ENCODE peak calls at places on chromosome 20, in ten cellular contexts. E is suprapubic skin, Y is heart left ventricle, Q is uterus, T is right lobe of liver, B is body of pancreas, K is H1, O is tibial nerve, U is HCT116, X is IMR-90. P is an unnamed sample.

GRCh38 chr20:63753381-63753780 is 13.8 kb downstream of the SLC2A4RG start:
- DNase-seq in E (no peak), Y (no peak), Q (no peak), T (no peak), B (no peak), K (no peak), O (no peak), U (no peak), X (no peak), P (no peak)

GRCh38 chr20:47315339-47315662 is 41.2 kb downstream of the ZMYND8 start:
- DNase-seq in E (no peak), Y (no peak), Q (no peak), T (no peak), B (no peak), K (no peak), O (no peak), U (no peak), X (peak), P (no peak)

GRCh38 chr20:63839620-63840019 is 8.6 kb upstream of the ZBTB46 start:
- DNase-seq in E (no peak), Y (no peak), Q (no peak), T (no peak), B (no peak), K (no peak), O (no peak), U (no peak), X (no peak), P (no peak)

GRCh38 chr20:64083380-64084208 is 604 bp downstream of the LKAAEAR1 start:
- DNase-seq in E (no peak), Y (peak), Q (peak), T (peak), B (peak), K (no peak), O (peak), U (no peak), X (peak), P (peak)

GRCh38 chr20:38109657-38110524 is 55.2 kb downstream of the TGM2 start:
- DNase-seq in E (no peak), Y (peak), Q (peak), T (no peak), B (peak), K (no peak), O (no peak), U (no peak), X (peak), P (peak)

GRCh38 chr20:32779500-32780215 is 17.5 kb downstream of the DNMT3B start:
- DNase-seq in E (no peak), Y (no peak), Q (no peak), T (no peak), B (no peak), K (no peak), O (no peak), U (no peak), X (no peak), P (no peak)

GRCh38 chr20:57020364-57020763 is 246.1 kb downstream of the BMP7 start:
- DNase-seq in E (no peak), Y (no peak), Q (no peak), T (no peak), B (no peak), K (no peak), O (no peak), U (no peak), X (no peak), P (no peak)

GRCh38 chr20:50541606-50542041 is 31.4 kb downstream of the PTPN1 start:
- DNase-seq in E (no peak), Y (no peak), Q (no peak), T (no peak), B (no peak), K (no peak), O (no peak), U (peak), X (no peak), P (no peak)

GRCh38 chr20:61049684-61050083 is 202.4 kb upstream of the CDH4 start:
- DNase-seq in E (peak), Y (no peak), Q (no peak), T (no peak), B (no peak), K (no peak), O (no peak), U (no peak), X (no peak), P (no peak)

GRCh38 chr20:64148581-64148980 is 15.7 kb upstream of the MYT1 start:
- DNase-seq in E (peak), Y (no peak), Q (no peak), T (peak), B (no peak), K (no peak), O (peak), U (no peak), X (no peak), P (no peak)

GRCh38 chr20:38073307-38074010 is 39.9 kb downstream of the RPRD1B start:
- DNase-seq in E (no peak), Y (peak), Q (peak), T (no peak), B (peak), K (no peak), O (no peak), U (peak), X (peak), P (peak)

GRCh38 chr20:16475225-16475624 is 98.0 kb downstream of the KIF16B start:
- DNase-seq in E (no peak), Y (no peak), Q (no peak), T (no peak), B (no peak), K (no peak), O (no peak), U (no peak), X (peak), P (peak)

GRCh38 chr20:7195704-7196103 is 428.2 kb downstream of the BMP2 start:
- DNase-seq in E (no peak), Y (no peak), Q (no peak), T (no peak), B (no peak), K (no peak), O (no peak), U (no peak), X (no peak), P (no peak)

GRCh38 chr20:3560578-3560977 is 89.8 kb downstream of the ATRN start:
- DNase-seq in E (no peak), Y (no peak), Q (no peak), T (no peak), B (no peak), K (no peak), O (no peak), U (no peak), X (peak), P (no peak)

GRCh38 chr20:60584221-60584620 is 626.0 kb downstream of the CDH26 start:
- DNase-seq in E (no peak), Y (no peak), Q (no peak), T (no peak), B (no peak), K (no peak), O (no peak), U (no peak), X (no peak), P (no peak)

GRCh38 chr20:16405254-16405653 is 168.0 kb downstream of the KIF16B start:
- DNase-seq in E (no peak), Y (no peak), Q (no peak), T (no peak), B (no peak), K (no peak), O (no peak), U (no peak), X (no peak), P (no peak)

GRCh38 chr20:10658876-10659632 is 14.7 kb downstream of the JAG1 start:
- DNase-seq in E (peak), Y (no peak), Q (no peak), T (no peak), B (no peak), K (no peak), O (no peak), U (no peak), X (no peak), P (no peak)

GRCh38 chr20:16308754-16309153 is 264.5 kb downstream of the KIF16B start:
- DNase-seq in E (no peak), Y (no peak), Q (no peak), T (no peak), B (no peak), K (no peak), O (no peak), U (no peak), X (peak), P (no peak)

GRCh38 chr20:38218566-38218885 is 42.0 kb downstream of the KIAA1755 start:
- DNase-seq in E (no peak), Y (peak), Q (no peak), T (no peak), B (no peak), K (no peak), O (no peak), U (no peak), X (no peak), P (no peak)

GRCh38 chr20:23156170-23156841 is 70.2 kb upstream of the CD93 start:
- DNase-seq in E (no peak), Y (no peak), Q (no peak), T (no peak), B (no peak), K (no peak), O (no peak), U (peak), X (peak), P (no peak)

GRCh38 chr20:2353231-2353630 is 27.5 kb upstream of the TGM6 start:
- DNase-seq in E (no peak), Y (no peak), Q (no peak), T (no peak), B (no peak), K (no peak), O (no peak), U (no peak), X (no peak), P (no peak)

GRCh38 chr20:8860011-8860495 is 208.8 kb upstream of the PLCB4 start:
- DNase-seq in E (no peak), Y (no peak), Q (no peak), T (no peak), B (no peak), K (no peak), O (no peak), U (no peak), X (peak), P (no peak)

GRCh38 chr20:17966432-17967312 is 1.9 kb downstream of the SNX5 start:
- DNase-seq in E (no peak), Y (no peak), Q (no peak), T (no peak), B (no peak), K (no peak), O (no peak), U (no peak), X (peak), P (no peak)

GRCh38 chr20:325889-326644 is 715 bp downstream of the SOX12 start:
- DNase-seq in E (peak), Y (peak), Q (peak), T (peak), B (peak), K (no peak), O (no peak), U (no peak), X (peak), P (peak)

GRCh38 chr20:58623579-58624473 is 27.3 kb upstream of the STX16 start:
- DNase-seq in E (no peak), Y (peak), Q (peak), T (no peak), B (no peak), K (peak), O (no peak), U (peak), X (peak), P (no peak)

GRCh38 chr20:5531318-5532081 is 214.7 kb upstream of the PROKR2 start:
- DNase-seq in E (no peak), Y (no peak), Q (no peak), T (no peak), B (no peak), K (no peak), O (no peak), U (no peak), X (peak), P (no peak)

GRCh38 chr20:30921286-30922071 is 336.0 kb upstream of the DEFB115 start:
- DNase-seq in E (no peak), Y (no peak), Q (no peak), T (no peak), B (no peak), K (no peak), O (no peak), U (no peak), X (no peak), P (no peak)

GRCh38 chr20:40563296-40563950 is 125.6 kb downstream of the MAFB start:
- DNase-seq in E (peak), Y (peak), Q (no peak), T (no peak), B (peak), K (no peak), O (no peak), U (peak), X (no peak), P (peak)

GRCh38 chr20:24677626-24678328 is 208.3 kb downstream of the SYNDIG1 start:
- DNase-seq in E (peak), Y (no peak), Q (no peak), T (no peak), B (no peak), K (no peak), O (no peak), U (no peak), X (no peak), P (no peak)

GRCh38 chr20:20829694-20830093 is 117.2 kb upstream of the RALGAPA2 start:
- DNase-seq in E (no peak), Y (no peak), Q (no peak), T (no peak), B (no peak), K (no peak), O (no peak), U (no peak), X (no peak), P (no peak)
- TF ChIP-seq POLR2A in E (no peak), Y (no peak), Q (no peak), T (no peak), B (no peak), K (no peak), O (no peak), U (no peak), X (no peak), P (no peak)

DNA sequence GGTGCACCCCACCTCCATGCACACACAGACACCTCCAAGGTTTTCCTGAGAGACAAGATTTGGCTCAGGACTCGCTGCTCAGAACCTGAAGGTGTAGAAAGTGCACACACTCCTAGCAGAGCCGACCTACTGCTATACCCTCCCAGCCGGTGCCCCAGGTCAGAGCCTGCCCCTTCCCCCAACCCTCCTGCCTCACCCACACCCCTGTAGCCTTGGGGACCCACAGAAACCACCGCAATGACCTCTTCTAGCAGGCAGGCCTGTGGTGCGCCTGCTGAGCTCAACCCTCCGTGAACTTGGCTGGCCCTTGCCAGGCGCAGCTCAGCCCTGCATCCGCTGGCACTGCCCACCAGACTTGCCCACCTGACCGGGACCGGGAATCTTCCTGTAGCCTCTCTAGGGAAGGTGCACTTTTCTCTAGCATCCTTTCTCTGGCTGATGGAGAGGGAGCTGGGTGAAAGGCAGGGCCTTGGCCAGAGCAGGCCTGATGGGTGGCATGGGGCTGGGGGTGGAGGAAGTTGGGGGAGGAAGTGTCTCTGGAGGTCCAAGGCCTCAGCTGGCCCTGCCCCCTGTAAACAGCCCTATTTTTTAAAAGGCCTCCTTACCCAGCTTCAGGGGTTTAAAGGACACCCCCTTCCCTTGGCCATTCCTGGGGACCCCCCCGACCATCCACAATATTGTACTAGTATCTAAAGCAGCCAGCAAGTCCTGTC is 36.9 kb upstream of the SLCO4A1 start:
- DNase-seq in E (no peak), Y (no peak), Q (no peak), T (no peak), B (no peak), K (no peak), O (no peak), U (no peak), X (no peak), P (no peak)
- TF ChIP-seq POLR2A in E (no peak), Y (no peak), Q (no peak), T (no peak), B (no peak), K (no peak), O (no peak), U (no peak), X (no peak), P (no peak)

GRCh38 chr20:62404112-62404665 is 2.9 kb downstream of the CABLES2 start:
- DNase-seq in E (no peak), Y (no peak), Q (no peak), T (no peak), B (no peak), K (no peak), O (no peak), U (no peak), X (no peak), P (no peak)
- TF ChIP-seq POLR2A in E (no peak), Y (no peak), Q (no peak), T (no peak), B (no peak), K (no peak), O (no peak), U (no peak), X (no peak), P (no peak)

GRCh38 chr20:53926428-53927028 is 143.9 kb downstream of the BCAS1 start:
- DNase-seq in E (peak), Y (no peak), Q (no peak), T (no peak), B (peak), K (no peak), O (no peak), U (no peak), X (peak), P (no peak)
- TF ChIP-seq POLR2A in E (no peak), Y (no peak), Q (no peak), T (peak), B (no peak), K (no peak), O (no peak), U (no peak), X (peak), P (peak)

GRCh38 chr20:37042986-37043972 is 52.5 kb downstream of the RBL1 start:
- DNase-seq in E (no peak), Y (no peak), Q (no peak), T (no peak), B (no peak), K (no peak), O (no peak), U (no peak), X (no peak), P (no peak)
- TF ChIP-seq POLR2A in E (no peak), Y (no peak), Q (no peak), T (no peak), B (no peak), K (no peak), O (no peak), U (no peak), X (no peak), P (no peak)